ENCODE peak calls at places on chromosome 15, in nine cellular contexts. I is endothelial cell; U is stimulated activated CD4-positive, alpha-beta T cell treated with anti-CD3 and anti-CD28 coated beads, Interleukin-12 subunit alpha, Interleukin-12 subunit beta, amount 100 ng/mL, for 48 hours; Z is stimulated activated CD8-positive, alpha-beta memory T cell treated with anti-CD3 and anti-CD28 coated beads, Interleukin-2, amount 100 ng/mL, for 48 hours; F is GM23248; D is GM04504; E is GM12891; K is activated CD8-positive, alpha-beta memory T cell treated with anti-CD3 and anti-CD28 coated beads for 24 hours; V is germinal center. R is an unnamed sample.

GRCh38 chr15:101496198-101496986 is 6.9 kb upstream of the PCSK6 start:
- DNase-seq in I (no peak), U (no peak), Z (no peak), F (no peak), D (no peak), E (no peak), K (peak), V (no peak), R (no peak)

GRCh38 chr15:70245932-70246622 is 148.4 kb upstream of the TLE3 start:
- DNase-seq in I (no peak), U (no peak), Z (no peak), F (peak), D (no peak), E (no peak), K (peak), V (no peak), R (no peak)

GRCh38 chr15:25933456-25934158 is 70.5 kb upstream of the ATP10A start:
- DNase-seq in I (peak), U (peak), Z (peak), F (peak), D (peak), E (no peak), K (peak), V (peak), R (peak)

GRCh38 chr15:38414351-38414750 is 39.6 kb upstream of the FAM98B start:
- DNase-seq in I (peak), U (no peak), Z (no peak), F (peak), D (peak), E (no peak), K (no peak), V (peak), R (no peak)

GRCh38 chr15:59294961-59295741 is 77.5 kb downstream of the MYO1E start:
- DNase-seq in I (no peak), U (no peak), Z (no peak), F (peak), D (peak), E (no peak), K (no peak), V (no peak), R (no peak)

GRCh38 chr15:69074843-69075224 is 60.3 kb downstream of the NOX5 start:
- DNase-seq in I (peak), U (no peak), Z (no peak), F (no peak), D (no peak), E (no peak), K (no peak), V (no peak), R (no peak)

GRCh38 chr15:91866371-91866905 is 12.9 kb downstream of the SLCO3A1 start:
- DNase-seq in I (no peak), U (no peak), Z (no peak), F (peak), D (no peak), E (no peak), K (no peak), V (no peak), R (no peak)

GRCh38 chr15:67680645-67681044 is 138.1 kb downstream of the MAP2K5 start:
- DNase-seq in I (no peak), U (no peak), Z (no peak), F (no peak), D (no peak), E (no peak), K (no peak), V (no peak), R (no peak)

GRCh38 chr15:89673162-89673506 is 6.0 kb downstream of the PLIN1 start:
- DNase-seq in I (peak), U (no peak), Z (peak), F (peak), D (no peak), E (no peak), K (no peak), V (peak), R (no peak)

GRCh38 chr15:94671845-94672524 is 440.6 kb downstream of the MCTP2 start:
- DNase-seq in I (peak), U (no peak), Z (no peak), F (peak), D (no peak), E (no peak), K (no peak), V (no peak), R (no peak)

GRCh38 chr15:60795889-60796288 is 316.9 kb upstream of the ICE2 start:
- DNase-seq in I (no peak), U (no peak), Z (no peak), F (no peak), D (no peak), E (peak), K (no peak), V (peak), R (peak)

GRCh38 chr15:80777137-80777536 is 2.0 kb upstream of the CEMIP start:
- DNase-seq in I (no peak), U (no peak), Z (no peak), F (peak), D (peak), E (no peak), K (no peak), V (no peak), R (no peak)

GRCh38 chr15:62607643-62608042 is 434.9 kb upstream of the TPM1 start:
- DNase-seq in I (no peak), U (no peak), Z (no peak), F (peak), D (no peak), E (no peak), K (no peak), V (no peak), R (no peak)

GRCh38 chr15:72203507-72203837 is 5.9 kb upstream of the GRAMD2A start:
- DNase-seq in I (no peak), U (no peak), Z (no peak), F (peak), D (peak), E (no peak), K (no peak), V (no peak), R (no peak)

GRCh38 chr15:68470049-68470738 is 38.2 kb upstream of the ITGA11 start:
- DNase-seq in I (no peak), U (no peak), Z (no peak), F (no peak), D (no peak), E (no peak), K (no peak), V (no peak), R (no peak)

GRCh38 chr15:68815598-68815997 is 5.1 kb downstream of the ANP32A start:
- DNase-seq in I (no peak), U (no peak), Z (no peak), F (peak), D (no peak), E (no peak), K (no peak), V (no peak), R (no peak)

GRCh38 chr15:96058103-96058851 is 272.2 kb upstream of the NR2F2 start:
- DNase-seq in I (no peak), U (no peak), Z (no peak), F (no peak), D (no peak), E (no peak), K (no peak), V (no peak), R (no peak)

GRCh38 chr15:52579852-52580251 is 11.0 kb upstream of the ARPP19 start:
- DNase-seq in I (no peak), U (no peak), Z (no peak), F (no peak), D (no peak), E (no peak), K (no peak), V (no peak), R (no peak)

GRCh38 chr15:57005244-57005643 is 86.8 kb downstream of the TCF12 start:
- DNase-seq in I (no peak), U (no peak), Z (no peak), F (no peak), D (no peak), E (no peak), K (no peak), V (no peak), R (no peak)

GRCh38 chr15:98866503-98866902 is 141.1 kb downstream of the PGPEP1L start:
- DNase-seq in I (no peak), U (no peak), Z (no peak), F (peak), D (no peak), E (no peak), K (no peak), V (no peak), R (no peak)

GRCh38 chr15:52228928-52229327 is 37.7 kb upstream of the GNB5 start:
- DNase-seq in I (no peak), U (no peak), Z (no peak), F (peak), D (no peak), E (no peak), K (no peak), V (peak), R (no peak)

GRCh38 chr15:66603301-66604179 is 37.7 kb upstream of the LCTL start:
- DNase-seq in I (peak), U (peak), Z (peak), F (peak), D (no peak), E (peak), K (peak), V (peak), R (peak)

GRCh38 chr15:36398212-36398611 is 181.2 kb upstream of the CDIN1 start:
- DNase-seq in I (no peak), U (no peak), Z (no peak), F (no peak), D (no peak), E (no peak), K (no peak), V (no peak), R (no peak)

GRCh38 chr15:36617529-36618196 is 38.2 kb downstream of the CDIN1 start:
- DNase-seq in I (no peak), U (no peak), Z (no peak), F (no peak), D (no peak), E (peak), K (no peak), V (no peak), R (no peak)

GRCh38 chr15:58043192-58043903 is 22.2 kb downstream of the ALDH1A2 start:
- DNase-seq in I (peak), U (no peak), Z (no peak), F (peak), D (peak), E (no peak), K (peak), V (no peak), R (peak)

GRCh38 chr15:66679657-66680108 is 22.4 kb upstream of the SMAD6 start:
- DNase-seq in I (no peak), U (no peak), Z (no peak), F (no peak), D (no peak), E (no peak), K (no peak), V (no peak), R (no peak)

GRCh38 chr15:56969265-56969895 is 50.9 kb downstream of the TCF12 start:
- DNase-seq in I (no peak), U (no peak), Z (no peak), F (no peak), D (no peak), E (no peak), K (no peak), V (no peak), R (no peak)

GRCh38 chr15:66252411-66253295 is 897 bp downstream of the MEGF11 start:
- DNase-seq in I (peak), U (peak), Z (peak), F (peak), D (no peak), E (peak), K (peak), V (peak), R (no peak)